ENCODE peak calls at places on chromosomes 7 and 10, in seven cellular contexts. W is NCI-H1092 treated with DMSO at 0.1 percent for 48 hours; D is stimulated activated CD4-positive, alpha-beta T cell treated with anti-CD3 and anti-CD28 coated beads, Interleukin-1b, Interleukin-23, amount 100 ng/mL, for 24 hours; Q is NCI-H446 treated with DMSO at 0.1 percent for 48 hours; K is HL-60; I is islet precursor cell; L is NCI-H774. P is an unnamed sample.

GRCh38 chr7:117565226-117565625 is 85.4 kb downstream of the CFTR start:
- DNase-seq in W (no peak), D (no peak), Q (no peak), K (no peak), I (no peak), L (no peak), P (no peak)

GRCh38 chr7:1716263-1717094 is 46.4 kb downstream of the ELFN1 start:
- DNase-seq in W (no peak), D (no peak), Q (no peak), K (no peak), I (peak), L (no peak), P (peak)

GRCh38 chr10:28692050-28692449 is 14.7 kb downstream of the BAMBI start:
- DNase-seq in W (no peak), D (no peak), Q (no peak), K (no peak), I (no peak), L (no peak), P (no peak)

GRCh38 chr7:127380479-127380878 is 12.0 kb downstream of the ZNF800 start:
- DNase-seq in W (no peak), D (no peak), Q (no peak), K (peak), I (no peak), L (no peak), P (no peak)

GRCh38 chr7:134028853-134029252 is 98.3 kb upstream of the LRGUK start:
- DNase-seq in W (no peak), D (no peak), Q (no peak), K (no peak), I (no peak), L (no peak), P (no peak)

GRCh38 chr7:2011266-2012043 is 221.3 kb downstream of the MAD1L1 start:
- DNase-seq in W (no peak), D (no peak), Q (no peak), K (no peak), I (peak), L (no peak), P (no peak)

GRCh38 chr7:36207451-36208291 is 54.6 kb downstream of the EEPD1 start:
- DNase-seq in W (no peak), D (no peak), Q (no peak), K (peak), I (no peak), L (no peak), P (no peak)

GRCh38 chr10:103605359-103606156 is 112.1 kb downstream of the NEURL1 start:
- DNase-seq in W (no peak), D (peak), Q (no peak), K (peak), I (no peak), L (no peak), P (peak)

GRCh38 chr7:34034728-34035127 is 129.4 kb downstream of the BMPER start:
- DNase-seq in W (no peak), D (no peak), Q (peak), K (no peak), I (no peak), L (no peak), P (no peak)

GRCh38 chr10:33655165-33655815 is 320.8 kb upstream of the NRP1 start:
- DNase-seq in W (no peak), D (no peak), Q (no peak), K (no peak), I (peak), L (no peak), P (no peak)

GRCh38 chr7:153381275-153382119 is 621.9 kb downstream of the ACTR3B start:
- DNase-seq in W (peak), D (no peak), Q (no peak), K (peak), I (peak), L (peak), P (no peak)

GRCh38 chr7:22094413-22095304 is 149.0 kb upstream of the CDCA7L start:
- DNase-seq in W (no peak), D (no peak), Q (no peak), K (no peak), I (peak), L (no peak), P (peak)

GRCh38 chr7:17521437-17521836 is 223.0 kb downstream of the AHR start:
- DNase-seq in W (no peak), D (no peak), Q (no peak), K (no peak), I (no peak), L (no peak), P (no peak)

GRCh38 chr7:130463553-130464434 is 23.0 kb upstream of the CEP41 start:
- DNase-seq in W (peak), D (no peak), Q (no peak), K (no peak), I (no peak), L (no peak), P (no peak)

GRCh38 chr7:140533394-140533872 is 54.1 kb upstream of the MKRN1 start:
- DNase-seq in W (no peak), D (no peak), Q (no peak), K (no peak), I (no peak), L (no peak), P (peak)

GRCh38 chr7:81725003-81725402 is 44.8 kb downstream of the HGF start:
- DNase-seq in W (no peak), D (no peak), Q (no peak), K (no peak), I (no peak), L (no peak), P (no peak)

GRCh38 chr7:157012113-157012547 is 1.7 kb upstream of the MNX1 start:
- DNase-seq in W (no peak), D (no peak), Q (no peak), K (no peak), I (peak), L (no peak), P (no peak)

GRCh38 chr10:127417031-127417430 is 132.1 kb upstream of the NPS start:
- DNase-seq in W (no peak), D (no peak), Q (no peak), K (no peak), I (no peak), L (no peak), P (no peak)

GRCh38 chr7:12584940-12585339 is 14.4 kb downstream of the SCIN start:
- DNase-seq in W (no peak), D (no peak), Q (no peak), K (peak), I (no peak), L (no peak), P (peak)

GRCh38 chr10:75108684-75109458 is 2.6 kb upstream of the SAMD8 start:
- DNase-seq in W (no peak), D (no peak), Q (no peak), K (no peak), I (peak), L (no peak), P (peak)

GRCh38 chr10:118930614-118931013 is 98.9 kb upstream of the NANOS1 start:
- DNase-seq in W (no peak), D (no peak), Q (no peak), K (no peak), I (no peak), L (no peak), P (no peak)

GRCh38 chr7:25031432-25031831 is 51.5 kb upstream of the OSBPL3 start:
- DNase-seq in W (no peak), D (no peak), Q (no peak), K (no peak), I (peak), L (no peak), P (no peak)

GRCh38 chr7:69922011-69922803 is 323.9 kb downstream of the AUTS2 start:
- DNase-seq in W (no peak), D (no peak), Q (no peak), K (no peak), I (no peak), L (no peak), P (no peak)

GRCh38 chr10:69639291-69640195 is 9.5 kb downstream of the FAM241B start:
- DNase-seq in W (peak), D (peak), Q (no peak), K (peak), I (peak), L (peak), P (peak)

GRCh38 chr10:83367036-83367435 is 772.3 kb upstream of the GHITM start:
- DNase-seq in W (no peak), D (no peak), Q (no peak), K (no peak), I (no peak), L (no peak), P (no peak)